ENCODE peak calls at places on chromosome 11, in four cellular contexts. T, B, J and A are unnamed samples.

GRCh38 chr11:31664129-31664528 is 147.0 kb downstream of the PAX6 start:
- DNase-seq in J (no peak), T (no peak), B (no peak), A (no peak)

GRCh38 chr11:36251716-36252307 is 37.4 kb downstream of the COMMD9 start:
- DNase-seq in J (no peak), T (no peak), B (no peak), A (no peak)

GRCh38 chr11:14373941-14374646 is 15.1 kb upstream of the RRAS2 start:
- DNase-seq in T (peak; percentile 27), B (no peak), J (no peak), A (no peak)

GRCh38 chr11:16987205-16987568 is 27.0 kb downstream of the PLEKHA7 start:
- DNase-seq in T (no peak), B (no peak), J (no peak), A (no peak)

GRCh38 chr11:18720811-18721575 is 5.0 kb downstream of the IGSF22 start:
- DNase-seq in T (peak; percentile 55), B (peak; percentile 87), J (peak; percentile 87), A (peak; percentile 90)

GRCh38 chr11:69447786-69448185 is 33.7 kb upstream of the LINC01488 start:
- DNase-seq in T (no peak), B (no peak), J (peak; percentile 26), A (peak; percentile 50)

GRCh38 chr11:36109499-36109849 is 165.6 kb downstream of the LDLRAD3 start:
- DNase-seq in T (no peak), B (no peak), J (no peak), A (no peak)

GRCh38 chr11:63641727-63642126 is 27.5 kb upstream of the PLAAT3 start:
- DNase-seq in T (no peak), J (no peak), B (no peak), A (no peak)

GRCh38 chr11:27520226-27520625 is 13.7 kb upstream of the LIN7C start:
- DNase-seq in B (no peak), T (no peak), J (no peak), A (no peak)

GRCh38 chr11:119111361-119111925 is 4.3 kb downstream of the C2CD2L start:
- DNase-seq in T (no peak), B (no peak), J (no peak), A (no peak)

GRCh38 chr11:60699282-60699681 is at the start of gene MS4A8:
- DNase-seq in J (no peak), T (no peak), B (no peak), A (no peak)

GRCh38 chr11:118000850-118001228 is 14.6 kb downstream of the IL10RA start:
- DNase-seq in T (no peak), B (no peak), J (no peak), A (no peak)

GRCh38 chr11:82790723-82791487 is 57.2 kb upstream of the FAM181B start:
- DNase-seq in J (no peak), B (no peak), T (no peak), A (no peak)

GRCh38 chr11:117820516-117820915 is 4.0 kb downstream of the FXYD2 start:
- DNase-seq in J (peak; percentile 12), B (no peak), T (no peak), A (no peak)

GRCh38 chr11:13983081-13983751 is 20.7 kb downstream of the SPON1 start:
- DNase-seq in T (no peak), B (no peak), J (no peak), A (no peak)

GRCh38 chr11:65448418-65449196 is 26.0 kb downstream of the NEAT1 start:
- DNase-seq in T (peak; percentile 63), B (no peak), J (peak; percentile 33), A (no peak)

GRCh38 chr11:69949327-69949726 is 128.8 kb upstream of the ANO1 start:
- DNase-seq in T (peak; percentile 89), B (no peak), J (no peak), A (no peak)

GRCh38 chr11:27347949-27348879 is 14.8 kb downstream of the CCDC34 start:
- DNase-seq in B (no peak), J (no peak), T (no peak), A (no peak)

GRCh38 chr11:121886005-121886739 is 229.8 kb downstream of the BLID start:
- DNase-seq in J (no peak), B (no peak), T (no peak), A (no peak)

GRCh38 chr11:134639586-134640330 is 227.7 kb upstream of the B3GAT1 start:
- DNase-seq in T (no peak), J (no peak), B (no peak), A (no peak)

GRCh38 chr11:1388763-1389102 is 1.0 kb upstream of the BRSK2 start:
- DNase-seq in J (no peak), T (no peak), B (no peak), A (peak; percentile 47)

GRCh38 chr11:127252321-127252720 is 251.8 kb upstream of the KIRREL3 start:
- DNase-seq in B (no peak), T (no peak), J (no peak), A (no peak)

GRCh38 chr11:131041331-131042040 is 125.2 kb upstream of the SNX19 start:
- DNase-seq in T (no peak), J (no peak), B (no peak), A (no peak)

GRCh38 chr11:119529936-119530335 is 107.0 kb upstream of the THY1 start:
- DNase-seq in T (no peak), J (no peak), B (no peak), A (no peak)